ENCODE peak calls at places on chromosomes 2 and 18, in eight cellular contexts. One of them, this sample, is unnamed.

GRCh38 chr2:236121546-236121945 is 46.6 kb downstream of the GBX2 start:
- DNase-seq in ovary: no peak
- DNase-seq in A549: no peak
- DNase-seq in sigmoid colon: no peak
- DNase-seq in stomach: no peak
- DNase-seq in tibial nerve: no peak
- DNase-seq in GM12878: no peak
- DNase-seq in upper lobe of left lung: no peak
- DNase-seq in this sample: no peak

GRCh38 chr2:65062843-65063242 is 6.6 kb downstream of the CEP68 start:
- DNase-seq in GM12878: no peak
- DNase-seq in stomach: no peak
- DNase-seq in tibial nerve: no peak
- DNase-seq in sigmoid colon: no peak
- DNase-seq in ovary: no peak
- DNase-seq in upper lobe of left lung: no peak
- DNase-seq in A549: no peak
- DNase-seq in this sample: no peak

GRCh38 chr2:134131681-134132486 is 122.0 kb upstream of the MGAT5 start:
- DNase-seq in stomach: no peak
- DNase-seq in ovary: no peak
- DNase-seq in sigmoid colon: no peak
- DNase-seq in tibial nerve: no peak
- DNase-seq in A549: no peak
- DNase-seq in upper lobe of left lung: no peak
- DNase-seq in GM12878: no peak
- DNase-seq in this sample: no peak

GRCh38 chr18:49500136-49500921 is 13.3 kb upstream of the C18orf32 start:
- DNase-seq in sigmoid colon: no peak
- DNase-seq in GM12878: no peak
- DNase-seq in A549: no peak
- DNase-seq in tibial nerve: no peak
- DNase-seq in stomach: no peak
- DNase-seq in ovary: no peak
- DNase-seq in upper lobe of left lung: no peak
- DNase-seq in this sample: no peak

GRCh38 chr2:160062283-160063005 is at the start of gene PLA2R1:
- DNase-seq in GM12878: no peak
- DNase-seq in upper lobe of left lung: peak; percentile 28
- DNase-seq in ovary: peak; percentile 66
- DNase-seq in stomach: peak; percentile 34
- DNase-seq in tibial nerve: peak; percentile 27
- DNase-seq in A549: peak; percentile 78
- DNase-seq in sigmoid colon: peak; percentile 82
- DNase-seq in this sample: peak; percentile 74

GRCh38 chr18:27413495-27414401 is 228.6 kb upstream of the CHST9 start:
- DNase-seq in sigmoid colon: peak; percentile 72
- DNase-seq in tibial nerve: peak; percentile 17
- DNase-seq in upper lobe of left lung: no peak
- DNase-seq in stomach: no peak
- DNase-seq in GM12878: no peak
- DNase-seq in A549: no peak
- DNase-seq in ovary: peak; percentile 47
- DNase-seq in this sample: no peak

GRCh38 chr2:197285361-197285760 is 25.2 kb downstream of the ANKRD44 start:
- DNase-seq in A549: no peak
- DNase-seq in GM12878: no peak
- DNase-seq in sigmoid colon: no peak
- DNase-seq in upper lobe of left lung: no peak
- DNase-seq in ovary: no peak
- DNase-seq in stomach: no peak
- DNase-seq in tibial nerve: no peak
- DNase-seq in this sample: no peak

GRCh38 chr2:85326946-85327756 is 638 bp downstream of the TGOLN2 start:
- DNase-seq in A549: no peak
- DNase-seq in GM12878: no peak
- DNase-seq in ovary: no peak
- DNase-seq in stomach: peak; percentile 50
- DNase-seq in sigmoid colon: peak; percentile 80
- DNase-seq in tibial nerve: no peak
- DNase-seq in upper lobe of left lung: peak; percentile 59
- DNase-seq in this sample: peak; percentile 62

GRCh38 chr2:176854878-176855277 is 357.7 kb upstream of the HNRNPA3 start:
- DNase-seq in GM12878: no peak
- DNase-seq in tibial nerve: no peak
- DNase-seq in upper lobe of left lung: no peak
- DNase-seq in stomach: no peak
- DNase-seq in sigmoid colon: no peak
- DNase-seq in ovary: no peak
- DNase-seq in A549: no peak
- DNase-seq in this sample: no peak

GRCh38 chr2:217734999-217735398 is 267.8 kb downstream of the TNS1 start:
- DNase-seq in stomach: no peak
- DNase-seq in A549: no peak
- DNase-seq in tibial nerve: no peak
- DNase-seq in sigmoid colon: no peak
- DNase-seq in GM12878: no peak
- DNase-seq in ovary: no peak
- DNase-seq in upper lobe of left lung: no peak
- DNase-seq in this sample: no peak

GRCh38 chr2:101083613-101084012 is 67.6 kb downstream of the TBC1D8 start:
- DNase-seq in ovary: no peak
- DNase-seq in A549: no peak
- DNase-seq in tibial nerve: no peak
- DNase-seq in sigmoid colon: no peak
- DNase-seq in GM12878: no peak
- DNase-seq in upper lobe of left lung: no peak
- DNase-seq in stomach: no peak
- DNase-seq in this sample: no peak

GRCh38 chr2:185507703-185508102 is 230.9 kb upstream of the FSIP2 start:
- DNase-seq in upper lobe of left lung: no peak
- DNase-seq in GM12878: no peak
- DNase-seq in sigmoid colon: no peak
- DNase-seq in tibial nerve: no peak
- DNase-seq in A549: no peak
- DNase-seq in stomach: no peak
- DNase-seq in ovary: no peak
- DNase-seq in this sample: no peak

DNA sequence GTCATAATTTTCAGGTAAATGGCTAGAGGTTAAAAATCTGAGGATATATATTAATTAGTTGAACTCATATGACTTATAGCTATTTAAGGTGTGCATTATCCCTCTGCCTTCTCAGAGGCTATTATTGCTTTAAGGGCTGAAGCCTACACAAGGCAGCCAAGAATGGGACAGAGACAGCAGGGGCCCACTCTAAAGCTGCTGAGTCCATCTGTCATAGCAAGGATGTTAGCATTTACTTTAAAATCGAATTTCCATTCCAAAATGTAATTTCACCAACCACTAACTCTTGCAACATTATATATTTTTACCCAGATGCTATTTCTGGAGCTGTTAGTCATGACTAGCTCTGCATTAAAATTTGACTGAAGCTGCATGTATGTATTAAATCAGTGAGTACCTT is 236.3 kb upstream of the FSIP2 start:
- DNase-seq in ovary: no peak
- DNase-seq in A549: no peak
- DNase-seq in tibial nerve: no peak
- DNase-seq in GM12878: no peak
- DNase-seq in upper lobe of left lung: no peak
- DNase-seq in sigmoid colon: no peak
- DNase-seq in stomach: no peak
- DNase-seq in this sample: no peak
- TF ChIP-seq EP300 in ovary: no peak
- TF ChIP-seq EP300 in A549: no peak
- TF ChIP-seq EP300 in tibial nerve: no peak
- TF ChIP-seq EP300 in GM12878: no peak
- TF ChIP-seq EP300 in upper lobe of left lung: no peak
- TF ChIP-seq EP300 in sigmoid colon: no peak
- TF ChIP-seq EP300 in stomach: no peak
- TF ChIP-seq EP300 in this sample: no peak

GRCh38 chr2:56680971-56681631 is 497.3 kb downstream of the CCDC85A start:
- DNase-seq in GM12878: no peak
- DNase-seq in A549: no peak
- DNase-seq in sigmoid colon: no peak
- DNase-seq in stomach: no peak
- DNase-seq in tibial nerve: no peak
- DNase-seq in ovary: no peak
- DNase-seq in upper lobe of left lung: no peak
- DNase-seq in this sample: no peak
- H3K27ac ChIP-seq in GM12878: no peak overlapping the region
- H3K27ac ChIP-seq in A549: no peak overlapping the region
- H3K27ac ChIP-seq in sigmoid colon: no peak overlapping the region
- H3K27ac ChIP-seq in stomach: no peak overlapping the region
- H3K27ac ChIP-seq in tibial nerve: no peak overlapping the region
- H3K27ac ChIP-seq in ovary: no peak overlapping the region
- H3K27ac ChIP-seq in upper lobe of left lung: no peak overlapping the region
- H3K27ac ChIP-seq in this sample: no peak overlapping the region

GRCh38 chr2:39124000-39124769 is 3.3 kb upstream of the SOS1 start:
- DNase-seq in upper lobe of left lung: peak; percentile 97
- DNase-seq in GM12878: peak; percentile 89
- DNase-seq in A549: peak; percentile 89
- DNase-seq in ovary: peak; percentile 93
- DNase-seq in stomach: peak; percentile 97
- DNase-seq in sigmoid colon: peak; percentile 97
- DNase-seq in tibial nerve: peak; percentile 86
- DNase-seq in this sample: peak; percentile 96

GRCh38 chr2:39123436-39123999 is 2.7 kb upstream of the SOS1 start:
- DNase-seq in sigmoid colon: no peak
- DNase-seq in stomach: no peak
- DNase-seq in A549: no peak
- DNase-seq in GM12878: no peak
- DNase-seq in ovary: peak; percentile 25
- DNase-seq in upper lobe of left lung: no peak
- DNase-seq in tibial nerve: no peak
- DNase-seq in this sample: no peak

GRCh38 chr2:39121523-39122063 is 742 bp upstream of the SOS1 start:
- DNase-seq in ovary: no peak
- DNase-seq in tibial nerve: no peak
- DNase-seq in stomach: no peak
- DNase-seq in sigmoid colon: no peak
- DNase-seq in GM12878: no peak
- DNase-seq in upper lobe of left lung: no peak
- DNase-seq in A549: no peak
- DNase-seq in this sample: no peak

GRCh38 chr2:39127973-39128372 is 7.1 kb upstream of the SOS1 start:
- DNase-seq in GM12878: peak; percentile 84
- DNase-seq in A549: no peak
- DNase-seq in stomach: no peak
- DNase-seq in tibial nerve: no peak
- DNase-seq in ovary: no peak
- DNase-seq in sigmoid colon: no peak
- DNase-seq in upper lobe of left lung: peak; percentile 48
- DNase-seq in this sample: peak; percentile 19

DNA sequence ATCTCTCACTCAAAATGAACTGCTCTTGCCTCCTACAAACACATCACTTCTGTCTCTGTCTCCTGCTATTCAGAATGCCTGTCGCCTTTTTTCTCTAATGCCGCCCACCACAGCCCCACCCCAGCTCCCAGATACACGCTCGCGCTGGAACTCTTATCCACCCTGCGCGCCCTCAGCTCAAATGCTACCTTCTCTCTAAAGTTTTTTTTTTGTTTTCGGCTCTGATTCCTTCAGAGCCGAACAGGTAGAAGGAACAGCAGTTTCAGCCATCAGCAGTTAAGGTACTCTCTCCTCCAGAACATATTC is 3.9 kb upstream of the SOS1 start:
- DNase-seq in A549: no peak
- DNase-seq in stomach: no peak
- DNase-seq in tibial nerve: no peak
- DNase-seq in ovary: no peak
- DNase-seq in GM12878: no peak
- DNase-seq in upper lobe of left lung: no peak
- DNase-seq in sigmoid colon: no peak
- DNase-seq in this sample: no peak
- TF ChIP-seq EP300 in A549: no peak
- TF ChIP-seq EP300 in stomach: no peak
- TF ChIP-seq EP300 in tibial nerve: no peak
- TF ChIP-seq EP300 in ovary: no peak
- TF ChIP-seq EP300 in GM12878: no peak
- TF ChIP-seq EP300 in upper lobe of left lung: no peak
- TF ChIP-seq EP300 in sigmoid colon: no peak
- TF ChIP-seq EP300 in this sample: no peak

GRCh38 chr2:66509326-66509811 is 74.4 kb downstream of the MEIS1 start:
- DNase-seq in upper lobe of left lung: no peak
- DNase-seq in sigmoid colon: no peak
- DNase-seq in A549: no peak
- DNase-seq in GM12878: no peak
- DNase-seq in ovary: no peak
- DNase-seq in stomach: no peak
- DNase-seq in tibial nerve: no peak
- DNase-seq in this sample: no peak

GRCh38 chr2:66512626-66513025 is 77.7 kb downstream of the MEIS1 start:
- DNase-seq in upper lobe of left lung: no peak
- DNase-seq in A549: no peak
- DNase-seq in stomach: no peak
- DNase-seq in ovary: no peak
- DNase-seq in sigmoid colon: no peak
- DNase-seq in tibial nerve: no peak
- DNase-seq in GM12878: no peak
- DNase-seq in this sample: no peak

GRCh38 chr2:66507673-66508127 is 72.8 kb downstream of the MEIS1 start:
- DNase-seq in stomach: no peak
- DNase-seq in ovary: no peak
- DNase-seq in tibial nerve: no peak
- DNase-seq in upper lobe of left lung: no peak
- DNase-seq in GM12878: no peak
- DNase-seq in sigmoid colon: no peak
- DNase-seq in A549: no peak
- DNase-seq in this sample: no peak

GRCh38 chr2:66506265-66506664 is 71.3 kb downstream of the MEIS1 start:
- DNase-seq in tibial nerve: no peak
- DNase-seq in GM12878: no peak
- DNase-seq in stomach: no peak
- DNase-seq in sigmoid colon: no peak
- DNase-seq in upper lobe of left lung: no peak
- DNase-seq in A549: no peak
- DNase-seq in ovary: no peak
- DNase-seq in this sample: no peak

DNA sequence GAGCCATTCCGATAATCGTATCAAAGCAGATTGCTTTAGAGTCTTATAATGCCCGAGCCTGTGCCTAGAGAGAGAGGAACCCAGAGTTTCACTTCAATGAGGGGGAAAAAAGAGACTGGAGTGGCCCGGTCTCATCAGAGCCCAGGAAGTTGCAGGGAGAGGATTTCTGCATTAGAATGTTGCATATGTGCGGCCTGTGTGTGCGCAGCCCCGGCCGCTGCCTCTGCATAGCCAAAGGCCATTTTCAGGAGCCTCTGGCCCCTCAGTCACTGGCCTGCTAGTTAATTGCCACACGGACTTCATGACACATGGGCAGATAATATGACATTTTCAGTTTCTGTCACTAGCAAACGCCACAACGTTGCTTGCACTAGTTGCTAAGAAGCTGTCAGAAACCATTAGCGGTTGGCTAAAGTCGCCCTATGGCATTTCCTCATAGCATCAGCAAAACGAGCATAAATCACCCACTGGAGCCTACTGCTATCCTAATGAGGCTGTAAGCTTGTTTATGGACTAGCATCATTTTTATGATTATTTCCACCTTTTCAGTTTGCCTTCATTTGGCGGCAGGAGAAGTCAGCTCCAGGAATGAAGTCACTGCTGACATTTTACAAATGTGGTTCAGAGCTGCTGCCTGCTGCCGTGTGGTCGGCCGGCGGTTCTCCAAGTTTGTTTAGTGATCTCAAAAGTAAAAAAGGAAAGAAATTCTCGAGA is 73.6 kb downstream of the MEIS1 start:
- DNase-seq in upper lobe of left lung: no peak
- DNase-seq in stomach: no peak
- DNase-seq in ovary: no peak
- DNase-seq in GM12878: no peak
- DNase-seq in tibial nerve: no peak
- DNase-seq in sigmoid colon: no peak
- DNase-seq in A549: no peak
- DNase-seq in this sample: no peak
- H3K27ac ChIP-seq in upper lobe of left lung: peak overlapping the region; percentile 36
- H3K27ac ChIP-seq in stomach: peak overlapping the region; percentile 55
- H3K27ac ChIP-seq in ovary: no peak overlapping the region
- H3K27ac ChIP-seq in GM12878: no peak overlapping the region
- H3K27ac ChIP-seq in tibial nerve: no peak overlapping the region
- H3K27ac ChIP-seq in sigmoid colon: peak overlapping the region; percentile 64
- H3K27ac ChIP-seq in A549: no peak overlapping the region
- H3K27ac ChIP-seq in this sample: peak overlapping the region; percentile 33

This sample was measured in transverse colon.